ENCODE peak calls at places on chromosomes 11 and 22, in nine cellular contexts. L is breast epithelium, A is GM23338, O is HL-60, X is esophagus muscularis mucosa, G is HCT116, K is endothelial cell of umbilical vein, F is stomach, M is sigmoid colon. B is an unnamed sample.

GRCh38 chr11:65100674-65101350 is 4.8 kb downstream of the VPS51 start:
- DNase-seq in X (no peak), M (no peak), G (no peak), F (no peak), L (no peak), K (no peak), A (no peak), O (no peak), B (no peak)

GRCh38 chr11:67453816-67454732 is 1.1 kb upstream of the CABP4 start:
- DNase-seq in O (no peak), L (no peak), A (no peak), F (no peak), G (no peak), X (no peak), K (no peak), M (no peak), B (no peak)

GRCh38 chr22:38203855-38204497 is 2.2 kb downstream of the MAFF start:
- DNase-seq in L (no peak), A (no peak), K (peak), M (peak), O (no peak), X (no peak), G (no peak), F (no peak), B (no peak)

GRCh38 chr11:27216268-27217149 is 146.5 kb downstream of the CCDC34 start:
- DNase-seq in G (no peak), X (no peak), K (peak), A (no peak), O (no peak), F (no peak), L (no peak), M (peak), B (peak)

GRCh38 chr22:41096841-41097240 is 4.4 kb downstream of the EP300 start:
- DNase-seq in G (no peak), O (no peak), F (no peak), L (no peak), X (no peak), K (no peak), A (no peak), M (no peak), B (no peak)

GRCh38 chr11:60818057-60818456 is 23.9 kb upstream of the CCDC86 start:
- DNase-seq in O (no peak), L (no peak), G (no peak), X (no peak), A (no peak), K (no peak), M (no peak), F (no peak), B (no peak)

GRCh38 chr22:50247748-50248147 is 2.9 kb upstream of the TUBGCP6 start:
- DNase-seq in K (peak), O (peak), L (no peak), A (peak), X (no peak), F (peak), M (no peak), G (peak), B (peak)

GRCh38 chr22:22717723-22718122 is 73.3 kb downstream of the GGTLC2 start:
- DNase-seq in K (no peak), O (no peak), A (no peak), F (no peak), G (no peak), M (no peak), L (no peak), X (peak), B (no peak)

GRCh38 chr11:72781313-72782080 is 12.3 kb downstream of the STARD10 start:
- DNase-seq in K (no peak), F (peak), M (no peak), A (peak), G (no peak), O (no peak), L (no peak), X (no peak), B (peak)

GRCh38 chr22:38080468-38080846 is 3.5 kb downstream of the SLC16A8 start:
- DNase-seq in L (no peak), K (no peak), G (no peak), A (no peak), F (no peak), X (no peak), M (no peak), O (no peak), B (no peak)

GRCh38 chr11:125314264-125315087 is 149.9 kb downstream of the PKNOX2 start:
- DNase-seq in O (no peak), L (no peak), A (peak), G (no peak), F (no peak), X (no peak), M (no peak), K (no peak), B (no peak)

GRCh38 chr22:37563153-37564081 is 3.1 kb downstream of the CDC42EP1 start:
- DNase-seq in A (peak), G (peak), O (no peak), L (peak), X (peak), K (peak), M (peak), F (peak), B (peak)

GRCh38 chr22:20531404-20532181 is 24.2 kb downstream of the MED15 start:
- DNase-seq in K (peak), G (peak), L (no peak), A (peak), O (no peak), X (no peak), F (peak), M (peak), B (peak)

GRCh38 chr11:130161441-130161840 is 1.9 kb downstream of the ST14 start:
- DNase-seq in A (no peak), X (no peak), O (no peak), F (no peak), M (no peak), K (no peak), L (no peak), G (no peak), B (no peak)

GRCh38 chr11:23112987-23113886 is 253.0 kb upstream of the CCDC179 start:
- DNase-seq in A (peak), M (no peak), G (no peak), L (no peak), X (no peak), K (peak), O (peak), F (peak), B (peak)

GRCh38 chr11:60764879-60765278 is 8.2 kb downstream of the MS4A15 start:
- DNase-seq in O (no peak), X (no peak), G (no peak), F (no peak), M (no peak), L (peak), A (peak), K (no peak), B (no peak)

GRCh38 chr11:22466809-22467208 is 128.6 kb downstream of the SLC17A6 start:
- DNase-seq in O (no peak), G (peak), F (no peak), L (no peak), M (no peak), X (no peak), K (no peak), A (no peak), B (no peak)

GRCh38 chr11:119509969-119510401 is 87.0 kb upstream of the THY1 start:
- DNase-seq in O (peak), K (no peak), A (no peak), G (no peak), F (no peak), M (peak), L (no peak), X (no peak), B (peak)

GRCh38 chr11:130514851-130515250 is 66.4 kb downstream of the ADAMTS15 start:
- DNase-seq in L (no peak), A (no peak), K (no peak), F (no peak), X (no peak), O (no peak), G (no peak), M (no peak), B (no peak)

GRCh38 chr22:17057959-17058814 is 26.6 kb upstream of the IL17RA start:
- DNase-seq in F (peak), L (peak), K (peak), O (peak), X (peak), A (peak), M (peak), G (peak), B (peak)

GRCh38 chr11:14480716-14481115 is 18.9 kb downstream of the COPB1 start:
- DNase-seq in A (no peak), M (no peak), F (no peak), O (no peak), X (no peak), K (no peak), L (no peak), G (no peak), B (no peak)

GRCh38 chr11:576791-577610 is 731 bp downstream of the PHRF1 start:
- DNase-seq in K (peak), F (no peak), L (no peak), M (no peak), X (no peak), G (no peak), O (no peak), A (no peak), B (no peak)

GRCh38 chr11:575996-576756 is at the start of gene PHRF1:
- DNase-seq in L (peak), G (peak), X (peak), O (peak), F (peak), A (peak), K (peak), M (peak), B (peak)

GRCh38 chr11:574632-575323 is 1.5 kb upstream of the PHRF1 start:
- DNase-seq in O (no peak), X (no peak), A (no peak), L (no peak), K (peak), F (no peak), G (no peak), M (no peak), B (no peak)

GRCh38 chr11:577611-577894 is 1.3 kb downstream of the PHRF1 start:
- DNase-seq in X (no peak), G (no peak), K (no peak), M (no peak), A (no peak), F (no peak), L (no peak), O (no peak), B (no peak)

DNA sequence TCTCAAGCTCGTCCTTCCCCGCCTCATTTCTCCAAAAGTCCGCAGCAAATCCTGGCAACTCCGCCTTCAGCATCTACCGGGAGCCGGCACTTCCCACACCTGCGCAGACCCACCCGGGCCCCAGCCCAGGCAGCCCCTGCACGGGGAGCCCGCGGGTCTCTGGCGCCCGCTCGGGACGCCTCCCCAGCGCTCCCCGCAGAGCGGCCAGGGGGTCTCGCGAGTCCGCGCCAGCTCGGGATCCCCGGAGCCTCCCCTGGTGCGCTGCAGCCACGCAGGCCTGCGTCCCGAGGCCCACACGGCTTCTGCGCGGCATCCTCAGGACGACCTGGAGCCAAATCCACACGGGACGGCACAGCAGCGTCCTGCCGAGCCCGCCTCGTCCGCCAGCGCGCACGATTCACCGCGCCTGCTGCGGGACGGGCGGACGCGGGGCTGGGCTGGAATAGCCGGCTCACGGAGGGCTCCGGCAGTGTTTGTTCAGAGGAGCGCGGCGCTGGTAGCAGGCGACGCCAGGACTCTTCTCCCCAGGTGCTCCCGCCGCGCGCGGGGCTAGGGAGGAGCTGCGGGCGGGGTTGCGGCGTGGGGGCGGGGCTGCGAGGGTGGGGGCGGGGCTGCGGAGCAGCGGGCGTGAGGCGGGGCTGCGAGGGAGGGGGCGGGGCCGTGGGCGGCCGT is 810 bp upstream of the PHRF1 start:
- DNase-seq in X (no peak), G (peak), F (no peak), A (peak), L (no peak), K (peak), O (no peak), M (no peak), B (no peak)
- TF ChIP-seq POLR2AphosphoS5 in X (peak), G (peak), F (peak), A (peak), L (peak), K (no peak), O (no peak), M (peak), B (peak)

DNA sequence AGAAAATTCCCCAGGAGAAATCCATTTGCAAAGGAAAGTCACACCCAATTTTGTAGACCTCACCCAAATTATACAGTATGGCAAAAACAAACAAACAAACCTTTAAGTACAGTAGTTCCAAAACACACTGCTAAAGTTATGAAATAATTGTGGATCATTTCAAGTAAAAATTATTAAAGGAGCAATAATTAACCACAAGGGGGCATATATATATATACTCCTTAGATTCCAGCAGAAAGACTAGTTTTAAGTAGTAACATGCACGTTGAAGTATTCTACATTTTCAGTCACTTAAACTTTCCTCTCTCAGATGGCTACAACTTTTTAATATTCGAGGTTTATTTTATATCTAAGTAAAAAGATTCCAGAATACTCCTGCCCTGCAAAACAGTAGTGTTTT is 26.8 kb downstream of the RNF141 start:
- DNase-seq in M (no peak), O (no peak), X (no peak), G (no peak), L (no peak), K (peak), F (no peak), A (no peak), B (no peak)
- TF ChIP-seq CTCF in M (peak), O (no peak), X (peak), G (peak), L (no peak), K (peak), F (no peak), A (no peak), B (peak)

GRCh38 chr22:35376728-35377472 is 4.0 kb upstream of the HMOX1 start:
- DNase-seq in F (peak), M (peak), K (peak), G (peak), L (peak), X (peak), A (peak), O (peak), B (peak)
- TF ChIP-seq POLR2AphosphoS5 in F (peak), M (peak), K (peak), G (peak), L (peak), X (peak), A (peak), O (peak), B (peak)

GRCh38 chr11:19800162-19800561 is 87.5 kb downstream of the NAV2 start:
- DNase-seq in F (no peak), A (peak), K (peak), X (no peak), L (no peak), O (no peak), M (no peak), G (no peak), B (no peak)
- TF ChIP-seq CTCF in F (no peak), A (peak), K (peak), X (no peak), L (no peak), O (no peak), M (no peak), G (no peak), B (no peak)